ENCODE peak calls at places on chromosome 4, in eight cellular contexts. O is uterus, C is transverse colon, F is esophagus squamous epithelium, A is fibroblast of lung, G is right lobe of liver, D is Caco-2, Y is HL-60. M is an unnamed sample.

GRCh38 chr4:128275351-128275750 is 12.3 kb downstream of the PGRMC2 start:
- DNase-seq in O (no peak), C (no peak), F (no peak), A (peak), G (no peak), D (no peak), Y (no peak), M (no peak)

GRCh38 chr4:163484906-163485305 is 9.6 kb upstream of the TMA16 start:
- DNase-seq in O (peak), C (peak), F (no peak), A (peak), G (no peak), D (peak), Y (peak), M (no peak)

GRCh38 chr4:94413085-94413685 is 38.6 kb upstream of the PDLIM5 start:
- DNase-seq in O (no peak), C (no peak), F (no peak), A (peak), G (no peak), D (no peak), Y (no peak), M (no peak)

GRCh38 chr4:1759818-1760223 is 33.3 kb upstream of the FGFR3 start:
- DNase-seq in O (no peak), C (no peak), F (no peak), A (no peak), G (no peak), D (no peak), Y (no peak), M (no peak)

GRCh38 chr4:20658456-20658855 is 41.8 kb upstream of the PACRGL start:
- DNase-seq in O (no peak), C (no peak), F (no peak), A (no peak), G (no peak), D (no peak), Y (no peak), M (no peak)

GRCh38 chr4:94156816-94157215 is 50.8 kb upstream of the SMARCAD1 start:
- DNase-seq in O (no peak), C (no peak), F (no peak), A (no peak), G (no peak), D (no peak), Y (no peak), M (no peak)

GRCh38 chr4:151604238-151604637 is 156.6 kb downstream of the GATB start:
- DNase-seq in O (no peak), C (no peak), F (no peak), A (peak), G (no peak), D (no peak), Y (no peak), M (no peak)

GRCh38 chr4:58406762-58407161 is 1296.6 kb upstream of the IGFBP7 start:
- DNase-seq in O (no peak), C (no peak), F (no peak), A (no peak), G (no peak), D (no peak), Y (no peak), M (no peak)

GRCh38 chr4:118400362-118400761 is 47.6 kb upstream of the PRSS12 start:
- DNase-seq in O (no peak), C (no peak), F (no peak), A (peak), G (no peak), D (no peak), Y (peak), M (no peak)

DNA sequence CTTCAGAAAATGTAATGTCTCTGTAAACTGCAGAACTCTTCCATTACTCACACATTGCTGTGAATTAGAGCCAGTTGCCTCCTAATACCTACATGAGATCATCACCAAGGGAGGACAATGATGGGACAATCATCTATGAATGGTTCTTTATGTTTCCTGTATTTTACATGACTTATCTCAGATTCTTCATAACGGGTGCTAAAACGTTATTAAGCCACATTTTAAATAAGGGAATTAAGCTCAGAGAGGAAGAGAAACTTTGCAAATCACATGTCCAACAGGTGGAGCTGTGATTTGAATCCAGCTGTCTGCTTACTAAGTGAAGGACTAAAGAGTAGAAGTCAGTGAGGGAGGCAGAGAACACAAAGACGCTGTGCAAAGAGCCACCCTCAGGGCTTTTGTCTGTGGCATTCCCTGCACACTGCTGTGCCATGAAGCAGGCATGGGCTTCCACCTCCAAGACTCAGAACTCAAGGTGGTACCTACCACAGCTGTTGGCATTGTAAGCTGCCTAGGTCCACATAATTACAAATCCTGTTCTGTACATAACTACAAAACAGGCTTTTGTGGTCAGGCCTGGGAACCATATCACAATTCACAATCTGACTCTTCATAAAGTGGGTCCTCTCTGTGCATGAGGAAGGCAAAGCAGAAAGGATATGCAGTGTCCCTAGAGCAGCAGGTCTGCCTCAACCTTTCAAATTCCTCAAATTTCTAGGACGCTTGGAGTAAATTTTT is 12.8 kb downstream of the TBC1D9 start:
- DNase-seq in O (no peak), C (peak), F (no peak), A (peak), G (no peak), D (peak), Y (no peak), M (no peak)
- TF ChIP-seq CTCF in O (no peak), C (peak), F (no peak), A (peak), G (peak), D (no peak), Y (no peak), M (no peak)

GRCh38 chr4:148373093-148373492 is 69.1 kb downstream of the NR3C2 start:
- DNase-seq in O (no peak), C (no peak), F (no peak), A (no peak), G (no peak), D (no peak), Y (no peak), M (no peak)

GRCh38 chr4:148369919-148370318 is 72.3 kb downstream of the NR3C2 start:
- DNase-seq in O (no peak), C (no peak), F (no peak), A (no peak), G (no peak), D (no peak), Y (no peak), M (no peak)

GRCh38 chr4:148376151-148376550 is 66.1 kb downstream of the NR3C2 start:
- DNase-seq in O (peak), C (peak), F (no peak), A (peak), G (no peak), D (no peak), Y (peak), M (no peak)

DNA sequence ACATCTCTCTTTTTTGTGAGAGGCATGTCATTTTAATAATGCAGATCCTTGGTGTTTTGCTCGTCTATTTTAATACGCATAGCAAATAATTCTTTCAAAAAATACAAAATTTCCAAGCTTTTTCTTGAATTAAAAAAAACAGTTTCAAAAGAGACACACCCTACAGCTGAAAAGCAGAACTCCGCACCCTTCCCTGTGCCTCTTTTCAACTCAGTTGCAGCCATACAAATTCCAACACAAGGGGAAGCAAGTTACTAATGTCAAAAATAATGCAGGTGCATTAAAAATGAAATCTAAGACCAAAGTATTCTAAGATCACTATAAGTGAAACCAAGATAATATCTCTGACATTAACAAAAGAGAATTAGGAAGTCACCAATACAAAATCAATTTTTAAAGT is 66.6 kb downstream of the NR3C2 start:
- DNase-seq in O (no peak), C (no peak), F (no peak), A (no peak), G (no peak), D (no peak), Y (no peak), M (no peak)
- H3K4me3 ChIP-seq in O (no peak), C (no peak), F (peak), A (no peak), G (no peak), D (no peak), Y (no peak), M (no peak)

GRCh38 chr4:137861682-137862081 is 329.4 kb upstream of the PCDH18 start:
- DNase-seq in O (no peak), C (no peak), F (no peak), A (no peak), G (no peak), D (peak), Y (no peak), M (no peak)
- TF ChIP-seq CTCF in O (peak), C (peak), F (peak), A (peak), G (peak), D (peak), Y (no peak), M (peak)

GRCh38 chr4:66911898-66912297 is 633.4 kb downstream of the CENPC start:
- DNase-seq in O (no peak), C (no peak), F (no peak), A (peak), G (no peak), D (no peak), Y (no peak), M (no peak)

DNA sequence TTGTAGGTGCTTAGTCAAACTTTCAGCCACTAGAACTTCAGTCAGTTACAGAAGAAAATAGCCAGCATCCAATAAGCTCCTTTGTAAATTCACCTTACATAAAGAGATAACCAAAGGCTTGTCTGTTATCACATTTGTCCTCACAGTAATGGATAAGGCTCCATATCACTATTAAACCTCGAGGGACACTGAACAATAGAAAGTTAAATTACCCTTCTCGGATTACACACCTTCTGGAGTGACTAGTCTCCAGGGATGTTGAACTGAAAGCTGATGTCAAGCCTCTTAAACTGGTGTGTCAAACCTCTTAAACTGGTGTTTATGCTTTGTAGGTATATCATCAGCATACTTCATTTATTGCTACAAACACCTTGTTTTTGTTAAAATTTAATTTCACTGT is 639.0 kb downstream of the CENPC start:
- DNase-seq in O (no peak), C (no peak), F (no peak), A (no peak), G (no peak), D (no peak), Y (no peak), M (no peak)
- H3K4me3 ChIP-seq in O (no peak), C (no peak), F (no peak), A (no peak), G (no peak), D (no peak), Y (no peak), M (no peak)

GRCh38 chr4:46930866-46931265 is 21.8 kb upstream of the COX7B2 start:
- DNase-seq in O (no peak), C (no peak), F (no peak), A (no peak), G (no peak), D (peak), Y (no peak), M (no peak)

GRCh38 chr4:46927201-46927600 is 18.2 kb upstream of the COX7B2 start:
- DNase-seq in O (no peak), C (no peak), F (no peak), A (peak), G (no peak), D (peak), Y (no peak), M (no peak)

GRCh38 chr4:46934731-46935130 is 25.7 kb upstream of the COX7B2 start:
- DNase-seq in O (no peak), C (peak), F (no peak), A (no peak), G (no peak), D (no peak), Y (no peak), M (no peak)

GRCh38 chr4:46933686-46934085 is 24.6 kb upstream of the COX7B2 start:
- DNase-seq in O (no peak), C (no peak), F (no peak), A (peak), G (no peak), D (no peak), Y (no peak), M (no peak)

DNA sequence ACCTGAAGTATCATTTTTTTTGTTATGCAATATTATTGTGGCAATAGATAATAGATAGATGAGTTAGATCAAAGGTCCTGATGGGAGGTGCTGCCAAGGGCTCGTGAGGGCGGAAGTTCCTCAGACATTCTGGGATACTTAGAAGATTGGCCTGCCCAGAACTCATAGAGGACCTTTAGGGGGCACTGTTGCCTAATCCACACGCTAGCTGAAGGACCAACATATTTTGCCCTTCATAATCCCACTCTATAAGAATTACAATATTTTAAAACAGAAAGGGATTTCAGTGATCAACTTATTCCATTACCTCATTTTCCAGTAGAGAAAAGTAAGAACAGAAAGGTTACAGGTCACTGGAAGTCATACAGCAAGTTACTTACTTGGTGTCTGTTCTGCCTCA is 22.9 kb upstream of the COX7B2 start:
- DNase-seq in O (no peak), C (peak), F (no peak), A (peak), G (no peak), D (peak), Y (peak), M (no peak)
- TF ChIP-seq CTCF in O (no peak), C (peak), F (no peak), A (peak), G (peak), D (peak), Y (peak), M (peak)

GRCh38 chr4:22501715-22502095 is 14.2 kb downstream of the ADGRA3 start:
- DNase-seq in O (no peak), C (no peak), F (no peak), A (no peak), G (no peak), D (no peak), Y (no peak), M (no peak)

GRCh38 chr4:22498866-22499265 is 17.0 kb downstream of the ADGRA3 start:
- DNase-seq in O (no peak), C (no peak), F (no peak), A (no peak), G (no peak), D (no peak), Y (no peak), M (no peak)

GRCh38 chr4:22500831-22501714 is 14.8 kb downstream of the ADGRA3 start:
- DNase-seq in O (no peak), C (peak), F (no peak), A (peak), G (no peak), D (no peak), Y (no peak), M (peak)

GRCh38 chr4:22502895-22503814 is 12.7 kb downstream of the ADGRA3 start:
- DNase-seq in O (no peak), C (no peak), F (no peak), A (peak), G (no peak), D (no peak), Y (no peak), M (no peak)

DNA sequence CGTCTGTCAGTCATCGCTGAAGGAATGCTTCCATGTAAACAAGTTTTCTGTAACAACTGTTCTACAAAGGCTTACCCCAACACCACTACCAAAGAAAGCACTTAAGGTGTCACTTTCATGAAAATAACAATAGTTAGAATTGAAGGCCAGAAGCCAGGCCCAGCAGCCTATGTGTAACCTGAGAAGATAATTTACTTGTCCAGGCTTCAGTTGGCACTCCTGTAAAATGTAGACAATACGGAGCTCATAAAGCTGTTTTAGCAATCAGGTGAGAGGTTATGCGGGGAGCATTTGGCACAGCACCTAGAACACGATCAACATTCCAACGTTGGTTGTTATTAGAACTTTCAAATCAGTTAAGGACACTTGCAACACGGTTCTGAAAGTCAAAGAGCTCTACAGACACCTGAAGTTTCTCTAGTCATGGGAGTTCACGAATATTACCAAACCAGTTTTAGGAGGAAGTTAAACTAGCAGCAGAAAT is 15.7 kb downstream of the ADGRA3 start:
- DNase-seq in O (no peak), C (peak), F (no peak), A (no peak), G (no peak), D (no peak), Y (no peak), M (no peak)
- H3K4me3 ChIP-seq in O (no peak), C (no peak), F (no peak), A (no peak), G (no peak), D (no peak), Y (no peak), M (no peak)

GRCh38 chr4:7068279-7068842 is 497 bp upstream of the GRPEL1 start:
- DNase-seq in O (no peak), C (no peak), F (no peak), A (no peak), G (peak), D (no peak), Y (no peak), M (no peak)
- TF ChIP-seq CTCF in O (peak), C (no peak), F (no peak), A (no peak), G (no peak), D (no peak), Y (no peak), M (no peak)

DNA sequence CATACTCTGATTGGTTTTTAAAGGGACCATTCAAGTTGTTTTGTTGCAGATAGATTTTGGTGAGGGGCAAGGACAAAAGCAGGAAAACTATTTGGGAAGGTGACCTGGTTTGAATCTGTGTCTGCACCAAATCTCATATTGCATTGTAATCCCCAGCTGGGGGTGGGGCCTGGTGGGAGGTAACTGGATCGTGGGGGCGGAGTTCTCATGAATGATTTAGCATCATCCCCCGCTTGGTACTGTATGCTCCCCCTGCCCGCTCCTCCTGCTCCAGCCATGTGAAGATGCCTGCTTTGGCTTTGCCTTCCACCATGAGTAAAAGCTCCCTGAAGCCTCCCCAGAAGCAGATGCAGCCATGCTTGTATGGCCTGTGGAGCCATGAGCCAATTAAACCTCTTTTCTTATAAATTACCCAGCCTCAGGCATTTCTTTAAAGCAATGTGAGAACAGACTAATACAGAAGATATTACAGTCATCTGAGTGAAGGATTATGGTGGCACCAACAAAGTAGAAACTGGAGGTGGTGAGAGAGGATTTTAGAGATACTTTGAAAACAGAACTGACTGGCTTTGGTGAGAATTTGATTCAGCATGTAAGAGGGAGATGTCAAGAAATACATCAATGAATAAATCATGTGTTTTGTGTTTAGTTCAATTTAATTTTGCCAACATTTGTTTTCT is 14.4 kb downstream of the IL21 start:
- DNase-seq in O (no peak), C (no peak), F (no peak), A (no peak), G (no peak), D (no peak), Y (no peak), M (no peak)
- H3K4me3 ChIP-seq in O (no peak), C (no peak), F (no peak), A (no peak), G (no peak), D (no peak), Y (no peak), M (no peak)